ENCODE peak calls at places on chromosomes 16 and 17, in eight cellular contexts. M, Y, P, K, E, U, G and C are unnamed samples.

GRCh38 chr16:87138868-87139267 is 178.3 kb downstream of the C16orf95 start:
- DNase-seq in M (no peak), Y (no peak), P (no peak), K (no peak), E (no peak), U (no peak), G (no peak), C (no peak)

GRCh38 chr16:85056211-85056748 is 28.7 kb downstream of the KIAA0513 start:
- DNase-seq in M (no peak), Y (peak), P (peak), K (no peak), E (no peak), U (no peak), G (no peak), C (no peak)

GRCh38 chr16:50856991-50857390 is 115.1 kb downstream of the CYLD start:
- DNase-seq in M (no peak), Y (no peak), P (no peak), K (no peak), E (no peak), U (no peak), G (no peak), C (no peak)

GRCh38 chr16:50137268-50137667 is 15.8 kb upstream of the TENT4B start:
- DNase-seq in M (no peak), Y (no peak), P (no peak), K (no peak), E (no peak), U (no peak), G (no peak), C (no peak)

GRCh38 chr17:73911726-73912359 is 267.6 kb upstream of the SDK2 start:
- DNase-seq in M (no peak), Y (no peak), P (no peak), K (no peak), E (no peak), U (no peak), G (no peak), C (peak)

GRCh38 chr17:78000351-78000750 is 41.8 kb downstream of the TNRC6C start:
- DNase-seq in M (no peak), Y (no peak), P (peak), K (no peak), E (no peak), U (no peak), G (peak), C (no peak)

GRCh38 chr17:77125432-77125901 is 15.3 kb upstream of the SEC14L1 start:
- DNase-seq in M (peak), Y (no peak), P (peak), K (no peak), E (no peak), U (no peak), G (peak), C (no peak)

GRCh38 chr17:45755050-45755449 is 29.1 kb upstream of the CRHR1 start:
- DNase-seq in M (no peak), Y (no peak), P (no peak), K (no peak), E (no peak), U (no peak), G (no peak), C (no peak)

GRCh38 chr17:42270175-42270545 is 6.0 kb downstream of the STAT5B start:
- DNase-seq in M (no peak), Y (no peak), P (no peak), K (no peak), E (no peak), U (no peak), G (no peak), C (no peak)

GRCh38 chr17:71118039-71118438 is 948.7 kb downstream of the KCNJ2 start:
- DNase-seq in M (no peak), Y (no peak), P (no peak), K (no peak), E (no peak), U (no peak), G (peak), C (no peak)

DNA sequence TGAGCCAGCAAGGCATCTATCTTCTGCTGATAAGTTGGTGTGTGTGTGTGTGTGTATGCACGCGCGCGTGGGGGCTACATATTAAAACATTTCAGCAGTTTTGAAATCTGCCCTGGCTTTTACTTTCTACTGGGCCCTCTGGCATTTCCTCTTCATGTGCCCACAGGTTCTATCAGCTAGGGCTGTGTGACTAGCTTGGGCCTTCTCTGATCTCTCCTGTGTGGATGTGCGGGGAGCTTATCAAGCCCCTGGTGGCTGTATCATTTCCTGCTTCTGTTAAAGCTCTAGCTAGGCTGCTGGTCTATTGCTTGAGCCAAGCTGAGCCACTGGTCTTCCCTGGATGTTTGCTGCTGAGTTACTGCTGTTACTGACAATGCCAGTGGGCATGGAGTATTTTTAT is 132.5 kb downstream of the AATF start:
- DNase-seq in M (no peak), Y (no peak), P (peak), K (no peak), E (no peak), U (no peak), G (no peak), C (no peak)
- TF ChIP-seq CTCF in M (no peak), Y (no peak), P (no peak), K (no peak), E (no peak), U (no peak), G (no peak), C (no peak)

DNA sequence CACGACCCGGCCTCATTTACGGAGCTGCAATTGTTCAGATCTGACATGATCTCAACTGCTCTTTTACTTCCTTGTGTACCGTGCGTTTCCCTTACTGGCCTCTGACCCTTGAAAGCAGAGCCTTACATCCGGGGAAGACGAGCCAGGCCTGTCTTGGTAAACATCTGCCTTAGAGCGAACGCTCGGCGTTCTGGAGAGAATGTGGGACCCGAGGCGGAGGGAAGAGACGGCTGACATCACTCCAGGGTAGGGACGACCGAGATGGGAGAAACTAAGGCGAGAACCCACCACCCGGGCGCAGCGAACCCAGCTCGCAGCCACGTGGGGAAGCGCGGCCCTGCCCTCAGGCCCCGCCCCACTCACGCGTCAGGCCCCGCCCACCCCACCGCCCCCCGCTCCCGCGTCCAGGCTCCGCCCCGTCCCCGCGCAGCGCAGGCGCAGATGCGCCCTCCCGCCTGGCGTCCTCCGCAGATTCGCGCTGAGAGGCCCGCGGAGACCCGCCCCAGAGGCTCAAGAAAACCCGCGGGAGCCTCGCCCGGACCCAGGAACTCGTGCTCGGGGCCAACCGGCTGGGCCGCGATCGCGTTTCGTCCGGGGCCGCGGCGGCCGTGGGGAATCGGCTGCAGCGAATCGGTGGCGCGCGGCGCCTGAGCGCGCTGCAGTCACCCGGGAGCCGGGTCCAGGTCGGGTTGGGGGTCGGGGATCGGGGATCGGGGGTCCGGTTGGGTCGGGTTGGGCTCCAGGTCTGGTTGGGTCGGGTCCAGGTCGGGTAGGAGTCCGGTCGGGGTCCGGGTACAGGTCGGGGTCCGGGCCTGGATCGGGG is at the start of gene TELO2:
- DNase-seq in M (peak), Y (peak), P (peak), K (peak), E (peak), U (peak), G (peak), C (peak)
- TF ChIP-seq CTCF in M (no peak), Y (no peak), P (no peak), K (no peak), E (no peak), U (no peak), G (no peak), C (no peak)

GRCh38 chr17:38424297-38424972 is 3.8 kb upstream of the ARHGAP23 start:
- DNase-seq in M (no peak), Y (no peak), P (no peak), K (no peak), E (no peak), U (no peak), G (no peak), C (no peak)
- TF ChIP-seq CTCF in M (no peak), Y (no peak), P (no peak), K (no peak), E (no peak), U (no peak), G (no peak), C (no peak)

GRCh38 chr17:30300803-30301202 is 9.1 kb upstream of the BLMH start:
- DNase-seq in M (no peak), Y (no peak), P (no peak), K (no peak), E (no peak), U (no peak), G (no peak), C (no peak)

GRCh38 chr17:30296499-30297038 is 4.8 kb upstream of the BLMH start:
- DNase-seq in M (no peak), Y (no peak), P (no peak), K (no peak), E (no peak), U (no peak), G (no peak), C (no peak)

GRCh38 chr17:30302241-30302640 is 10.5 kb upstream of the BLMH start:
- DNase-seq in M (peak), Y (no peak), P (no peak), K (no peak), E (no peak), U (no peak), G (no peak), C (no peak)

GRCh38 chr17:30297715-30298114 is 6.0 kb upstream of the BLMH start:
- DNase-seq in M (no peak), Y (no peak), P (no peak), K (no peak), E (no peak), U (no peak), G (no peak), C (no peak)

DNA sequence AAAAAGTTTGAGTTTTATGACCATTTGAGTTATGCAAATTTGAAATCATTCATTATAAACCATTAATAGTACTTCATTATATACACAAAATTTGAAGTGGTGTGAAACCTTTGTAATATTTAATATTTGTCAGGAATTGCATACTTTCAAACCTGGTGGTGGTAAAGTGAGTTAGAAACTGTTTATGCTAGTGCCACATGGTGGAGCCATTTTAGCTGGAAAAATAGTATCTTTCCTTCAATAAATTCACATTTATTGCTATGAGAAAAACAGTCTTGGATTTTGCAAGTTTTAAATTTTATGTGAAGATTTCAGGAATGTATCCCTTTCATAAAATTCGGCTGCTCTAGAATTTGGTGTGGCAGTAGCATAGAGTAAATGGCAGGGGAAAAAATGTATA is 7.3 kb upstream of the BLMH start:
- DNase-seq in M (no peak), Y (no peak), P (peak), K (no peak), E (no peak), U (no peak), G (peak), C (no peak)
- TF ChIP-seq CTCF in M (peak), Y (no peak), P (peak), K (no peak), E (no peak), U (no peak), G (peak), C (peak)

GRCh38 chr17:44212507-44213402 is 6.7 kb downstream of the UBTF start:
- DNase-seq in M (no peak), Y (no peak), P (no peak), K (no peak), E (no peak), U (no peak), G (no peak), C (no peak)
- TF ChIP-seq CTCF in M (no peak), Y (no peak), P (no peak), K (no peak), E (no peak), U (no peak), G (no peak), C (no peak)